ENCODE peak calls at places on chromosome 22, in four cellular contexts. L is body of pancreas, D is uterus, A is ovary. G is an unnamed sample.

GRCh38 chr22:46134111-46134705 is 16.1 kb upstream of the PPARA start:
- DNase-seq in A (no peak), D (peak), L (no peak), G (no peak)

GRCh38 chr22:36641902-36642640 is 61.5 kb downstream of the CACNG2 start:
- DNase-seq in A (no peak), L (no peak), D (no peak), G (no peak)

GRCh38 chr22:23278883-23279675 is 98.8 kb downstream of the BCR start:
- DNase-seq in D (no peak), A (peak), L (peak), G (no peak)

GRCh38 chr22:42561856-42562255 is 8.1 kb downstream of the SERHL2 start:
- DNase-seq in D (no peak), L (no peak), A (no peak), G (no peak)

GRCh38 chr22:37165940-37166674 is 16.4 kb upstream of the IL2RB start:
- DNase-seq in L (no peak), D (no peak), A (no peak), G (peak)

GRCh38 chr22:40593460-40594273 is 42.9 kb downstream of the MRTFA start:
- DNase-seq in L (no peak), D (no peak), A (no peak), G (no peak)

GRCh38 chr22:42340695-42341383 is 70.4 kb upstream of the TCF20 start:
- DNase-seq in A (no peak), D (peak), L (peak), G (no peak)

GRCh38 chr22:32971252-32971651 is 86.9 kb downstream of the SYN3 start:
- DNase-seq in D (peak), L (no peak), A (no peak), G (no peak)

GRCh38 chr22:30488121-30488520 is 16.3 kb upstream of the SEC14L3 start:
- DNase-seq in A (no peak), L (no peak), D (no peak), G (no peak)

GRCh38 chr22:25572708-25573161 is 8.3 kb downstream of the GRK3 start:
- DNase-seq in A (no peak), D (no peak), L (no peak), G (peak)

GRCh38 chr22:42648368-42649260 is 578 bp downstream of the CYB5R3 start:
- DNase-seq in L (peak), D (no peak), A (peak), G (no peak)

GRCh38 chr22:46062971-46063631 is 86.1 kb upstream of the WNT7B start:
- DNase-seq in D (peak), A (peak), L (peak), G (no peak)

GRCh38 chr22:17079572-17079971 is 5.2 kb upstream of the IL17RA start:
- DNase-seq in A (no peak), L (no peak), D (no peak), G (no peak)

GRCh38 chr22:46044718-46045458 is 67.9 kb upstream of the WNT7B start:
- DNase-seq in D (peak), L (peak), A (no peak), G (peak)

GRCh38 chr22:32920734-32921133 is 119.2 kb downstream of the TIMP3 start:
- DNase-seq in A (no peak), L (no peak), D (no peak), G (no peak)

GRCh38 chr22:37508431-37508963 is 10.7 kb downstream of the CARD10 start:
- DNase-seq in L (no peak), A (no peak), D (no peak), G (no peak)

GRCh38 chr22:31637938-31638618 is 23.9 kb downstream of the PISD start:
- DNase-seq in L (no peak), D (no peak), A (no peak), G (peak)

GRCh38 chr22:48566741-48567140 is 1260.9 kb downstream of the BRD1 start:
- DNase-seq in A (no peak), D (no peak), L (no peak), G (no peak)

GRCh38 chr22:47232753-47233152 is 470.3 kb downstream of the TBC1D22A start:
- DNase-seq in D (no peak), A (no peak), L (no peak), G (no peak)

GRCh38 chr22:30310881-30311771 is 15.6 kb downstream of the TBC1D10A start:
- DNase-seq in A (peak), L (peak), D (peak), G (no peak)

GRCh38 chr22:50115693-50116092 is 25.9 kb downstream of the MOV10L1 start:
- DNase-seq in D (no peak), L (no peak), A (peak), G (no peak)

GRCh38 chr22:28837640-28838039 is 37.3 kb upstream of the XBP1 start:
- DNase-seq in A (no peak), L (no peak), D (no peak), G (no peak)

GRCh38 chr22:46911341-46911740 is 148.9 kb downstream of the TBC1D22A start:
- DNase-seq in D (no peak), L (no peak), A (no peak), G (no peak)

GRCh38 chr22:40414306-40414705 is 43.9 kb downstream of the SGSM3 start:
- DNase-seq in A (no peak), L (no peak), D (no peak), G (no peak)

G was measured in B cell.